ENCODE peak calls at places on chromosomes 3 and 15, in five cellular contexts. One of them, this sample, is unnamed.

GRCh38 chr3:39990532-39990931 is 181.1 kb downstream of the MYRIP start:
- DNase-seq in HCT116: peak; percentile 55
- DNase-seq in endothelial cell of umbilical vein: peak; percentile 70
- DNase-seq in DND-41: peak; percentile 26
- DNase-seq in hepatocyte: peak; percentile 58
- DNase-seq in this sample: peak; percentile 55

GRCh38 chr3:41682996-41683395 is 278.9 kb downstream of the ULK4 start:
- DNase-seq in endothelial cell of umbilical vein: no peak
- DNase-seq in HCT116: no peak
- DNase-seq in hepatocyte: no peak
- DNase-seq in DND-41: no peak
- DNase-seq in this sample: peak; percentile 72

GRCh38 chr15:94174399-94174802 is 57.0 kb upstream of the MCTP2 start:
- DNase-seq in DND-41: no peak
- DNase-seq in HCT116: no peak
- DNase-seq in endothelial cell of umbilical vein: no peak
- DNase-seq in hepatocyte: no peak
- DNase-seq in this sample: peak; percentile 93

GRCh38 chr15:84846269-84846668 is 29.1 kb downstream of the ALPK3 start:
- DNase-seq in HCT116: no peak
- DNase-seq in hepatocyte: no peak
- DNase-seq in endothelial cell of umbilical vein: no peak
- DNase-seq in DND-41: no peak
- DNase-seq in this sample: no peak

GRCh38 chr3:150216041-150216811 is 191.9 kb upstream of the TSC22D2 start:
- DNase-seq in HCT116: no peak
- DNase-seq in DND-41: no peak
- DNase-seq in hepatocyte: peak; percentile 35
- DNase-seq in endothelial cell of umbilical vein: peak; percentile 12
- DNase-seq in this sample: peak; percentile 56

GRCh38 chr3:67414740-67415139 is 239.7 kb downstream of the SUCLG2 start:
- DNase-seq in hepatocyte: no peak
- DNase-seq in HCT116: no peak
- DNase-seq in DND-41: no peak
- DNase-seq in endothelial cell of umbilical vein: no peak
- DNase-seq in this sample: no peak

GRCh38 chr15:52499506-52499905 is 29.2 kb downstream of the MYO5A start:
- DNase-seq in DND-41: no peak
- DNase-seq in hepatocyte: no peak
- DNase-seq in endothelial cell of umbilical vein: no peak
- DNase-seq in HCT116: no peak
- DNase-seq in this sample: no peak

GRCh38 chr15:28273468-28273867 is 48.5 kb downstream of the HERC2 start:
- DNase-seq in endothelial cell of umbilical vein: peak; percentile 38
- DNase-seq in hepatocyte: peak; percentile 9
- DNase-seq in HCT116: no peak
- DNase-seq in DND-41: no peak
- DNase-seq in this sample: no peak

GRCh38 chr15:64792282-64792681 is 16.9 kb upstream of the RBPMS2 start:
- DNase-seq in hepatocyte: no peak
- DNase-seq in HCT116: no peak
- DNase-seq in endothelial cell of umbilical vein: no peak
- DNase-seq in DND-41: no peak
- DNase-seq in this sample: no peak

GRCh38 chr15:101175396-101175795 is 76.5 kb downstream of the CHSY1 start:
- DNase-seq in HCT116: no peak
- DNase-seq in DND-41: no peak
- DNase-seq in hepatocyte: no peak
- DNase-seq in endothelial cell of umbilical vein: no peak
- DNase-seq in this sample: no peak

GRCh38 chr3:122984007-122984406 is 43.6 kb downstream of the SEMA5B start:
- DNase-seq in hepatocyte: no peak
- DNase-seq in HCT116: no peak
- DNase-seq in endothelial cell of umbilical vein: no peak
- DNase-seq in DND-41: no peak
- DNase-seq in this sample: no peak

GRCh38 chr3:171526869-171527268 is 66.7 kb upstream of the TNIK start:
- DNase-seq in endothelial cell of umbilical vein: no peak
- DNase-seq in hepatocyte: no peak
- DNase-seq in DND-41: no peak
- DNase-seq in HCT116: no peak
- DNase-seq in this sample: no peak

GRCh38 chr15:24917431-24917830 is 37.4 kb upstream of the SNRPN start:
- DNase-seq in endothelial cell of umbilical vein: no peak
- DNase-seq in hepatocyte: no peak
- DNase-seq in DND-41: no peak
- DNase-seq in HCT116: no peak
- DNase-seq in this sample: no peak

GRCh38 chr15:63165166-63165859 is 8.0 kb upstream of the RPS27L start:
- DNase-seq in endothelial cell of umbilical vein: no peak
- DNase-seq in HCT116: no peak
- DNase-seq in DND-41: no peak
- DNase-seq in hepatocyte: no peak
- DNase-seq in this sample: no peak

GRCh38 chr3:177358968-177359600 is 161.8 kb upstream of the TBL1XR1 start:
- DNase-seq in HCT116: peak; percentile 44
- DNase-seq in hepatocyte: peak; percentile 72
- DNase-seq in endothelial cell of umbilical vein: peak; percentile 55
- DNase-seq in DND-41: no peak
- DNase-seq in this sample: peak; percentile 29

GRCh38 chr3:113231827-113232253 is 20.5 kb downstream of the BOC start:
- DNase-seq in HCT116: peak; percentile 50
- DNase-seq in hepatocyte: peak; percentile 68
- DNase-seq in endothelial cell of umbilical vein: peak; percentile 24
- DNase-seq in DND-41: no peak
- DNase-seq in this sample: peak; percentile 89

GRCh38 chr3:154356009-154356408 is 31.7 kb upstream of the DHX36 start:
- DNase-seq in endothelial cell of umbilical vein: no peak
- DNase-seq in DND-41: no peak
- DNase-seq in hepatocyte: peak; percentile 41
- DNase-seq in HCT116: no peak
- DNase-seq in this sample: peak; percentile 26

GRCh38 chr15:31263751-31264533 is 62.7 kb upstream of the KLF13 start:
- DNase-seq in endothelial cell of umbilical vein: peak; percentile 10
- DNase-seq in DND-41: peak; percentile 87
- DNase-seq in HCT116: no peak
- DNase-seq in hepatocyte: no peak
- DNase-seq in this sample: peak; percentile 31

GRCh38 chr3:165518346-165518745 is 318.9 kb downstream of the BCHE start:
- DNase-seq in DND-41: no peak
- DNase-seq in endothelial cell of umbilical vein: no peak
- DNase-seq in hepatocyte: no peak
- DNase-seq in HCT116: no peak
- DNase-seq in this sample: peak; percentile 2

GRCh38 chr15:100775581-100776185 is 103.9 kb upstream of the ALDH1A3 start:
- DNase-seq in HCT116: no peak
- DNase-seq in DND-41: no peak
- DNase-seq in hepatocyte: no peak
- DNase-seq in endothelial cell of umbilical vein: no peak
- DNase-seq in this sample: no peak

GRCh38 chr3:53337167-53337940 is 10.0 kb downstream of the DCP1A start:
- DNase-seq in HCT116: no peak
- DNase-seq in endothelial cell of umbilical vein: no peak
- DNase-seq in DND-41: no peak
- DNase-seq in hepatocyte: no peak
- DNase-seq in this sample: peak; percentile 18

GRCh38 chr15:101359365-101359947 is 64.4 kb upstream of the SNRPA1 start:
- DNase-seq in endothelial cell of umbilical vein: no peak
- DNase-seq in hepatocyte: no peak
- DNase-seq in DND-41: no peak
- DNase-seq in HCT116: no peak
- DNase-seq in this sample: peak; percentile 89

GRCh38 chr3:168051579-168052183 is 44.0 kb downstream of the GOLIM4 start:
- DNase-seq in endothelial cell of umbilical vein: no peak
- DNase-seq in DND-41: no peak
- DNase-seq in hepatocyte: no peak
- DNase-seq in HCT116: no peak
- DNase-seq in this sample: no peak

GRCh38 chr3:130761730-130762311 is 15.2 kb upstream of the PIK3R4 start:
- DNase-seq in HCT116: no peak
- DNase-seq in hepatocyte: no peak
- DNase-seq in DND-41: no peak
- DNase-seq in endothelial cell of umbilical vein: no peak
- DNase-seq in this sample: peak; percentile 69

GRCh38 chr3:151871639-151872468 is 1.6 kb upstream of the SUCNR1 start:
- DNase-seq in DND-41: no peak
- DNase-seq in HCT116: no peak
- DNase-seq in hepatocyte: no peak
- DNase-seq in endothelial cell of umbilical vein: peak; percentile 66
- DNase-seq in this sample: no peak

GRCh38 chr3:107963581-107963980 is 127.2 kb downstream of the CD47 start:
- DNase-seq in endothelial cell of umbilical vein: no peak
- DNase-seq in hepatocyte: no peak
- DNase-seq in HCT116: no peak
- DNase-seq in DND-41: no peak
- DNase-seq in this sample: no peak

GRCh38 chr15:84598250-84598649 is 2.6 kb upstream of the ZSCAN2 start:
- DNase-seq in hepatocyte: no peak
- DNase-seq in HCT116: no peak
- DNase-seq in endothelial cell of umbilical vein: no peak
- DNase-seq in DND-41: peak; percentile 66
- DNase-seq in this sample: no peak

GRCh38 chr3:184776916-184777315 is 35.0 kb upstream of the VPS8 start:
- DNase-seq in DND-41: no peak
- DNase-seq in endothelial cell of umbilical vein: no peak
- DNase-seq in hepatocyte: no peak
- DNase-seq in HCT116: no peak
- DNase-seq in this sample: no peak

GRCh38 chr3:139935071-139935865 is at the start of gene CLSTN2:
- DNase-seq in DND-41: no peak
- DNase-seq in hepatocyte: peak; percentile 88
- DNase-seq in endothelial cell of umbilical vein: no peak
- DNase-seq in HCT116: no peak
- DNase-seq in this sample: peak; percentile 59

GRCh38 chr3:19232566-19232965 is 84.3 kb downstream of the KCNH8 start:
- DNase-seq in endothelial cell of umbilical vein: no peak
- DNase-seq in hepatocyte: no peak
- DNase-seq in HCT116: no peak
- DNase-seq in DND-41: no peak
- DNase-seq in this sample: peak; percentile 4

GRCh38 chr3:19226516-19226915 is 78.2 kb downstream of the KCNH8 start:
- DNase-seq in hepatocyte: no peak
- DNase-seq in endothelial cell of umbilical vein: no peak
- DNase-seq in HCT116: no peak
- DNase-seq in DND-41: no peak
- DNase-seq in this sample: no peak

GRCh38 chr3:19231792-19232461 is 83.6 kb downstream of the KCNH8 start:
- DNase-seq in endothelial cell of umbilical vein: no peak
- DNase-seq in HCT116: no peak
- DNase-seq in DND-41: no peak
- DNase-seq in hepatocyte: no peak
- DNase-seq in this sample: no peak

DNA sequence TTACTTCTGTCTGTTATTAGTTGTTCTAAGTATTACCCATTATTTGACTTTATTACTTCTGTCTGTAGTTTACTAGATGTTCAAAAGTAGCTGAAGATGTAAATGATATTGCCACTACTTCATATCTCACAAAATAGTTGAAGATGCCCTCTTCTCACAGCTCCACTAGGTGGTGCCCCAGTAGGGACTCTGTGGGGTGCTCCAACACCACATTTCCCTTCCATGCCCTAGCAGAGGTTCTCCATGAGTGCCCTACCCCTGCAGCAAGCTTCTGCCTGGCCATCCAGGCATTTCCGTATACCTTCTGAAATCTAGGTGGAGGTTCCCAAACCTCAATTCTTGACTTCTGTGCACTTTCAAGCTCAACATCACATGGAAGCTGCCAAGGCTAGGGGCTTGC is 80.8 kb downstream of the KCNH8 start:
- DNase-seq in DND-41: no peak
- DNase-seq in endothelial cell of umbilical vein: no peak
- DNase-seq in hepatocyte: no peak
- DNase-seq in HCT116: no peak
- DNase-seq in this sample: no peak
- TF ChIP-seq EZH2 in DND-41: no peak
- TF ChIP-seq EZH2 in endothelial cell of umbilical vein: no peak
- TF ChIP-seq EZH2 in hepatocyte: no peak
- TF ChIP-seq EZH2 in HCT116: no peak
- TF ChIP-seq EZH2 in this sample: no peak

DNA sequence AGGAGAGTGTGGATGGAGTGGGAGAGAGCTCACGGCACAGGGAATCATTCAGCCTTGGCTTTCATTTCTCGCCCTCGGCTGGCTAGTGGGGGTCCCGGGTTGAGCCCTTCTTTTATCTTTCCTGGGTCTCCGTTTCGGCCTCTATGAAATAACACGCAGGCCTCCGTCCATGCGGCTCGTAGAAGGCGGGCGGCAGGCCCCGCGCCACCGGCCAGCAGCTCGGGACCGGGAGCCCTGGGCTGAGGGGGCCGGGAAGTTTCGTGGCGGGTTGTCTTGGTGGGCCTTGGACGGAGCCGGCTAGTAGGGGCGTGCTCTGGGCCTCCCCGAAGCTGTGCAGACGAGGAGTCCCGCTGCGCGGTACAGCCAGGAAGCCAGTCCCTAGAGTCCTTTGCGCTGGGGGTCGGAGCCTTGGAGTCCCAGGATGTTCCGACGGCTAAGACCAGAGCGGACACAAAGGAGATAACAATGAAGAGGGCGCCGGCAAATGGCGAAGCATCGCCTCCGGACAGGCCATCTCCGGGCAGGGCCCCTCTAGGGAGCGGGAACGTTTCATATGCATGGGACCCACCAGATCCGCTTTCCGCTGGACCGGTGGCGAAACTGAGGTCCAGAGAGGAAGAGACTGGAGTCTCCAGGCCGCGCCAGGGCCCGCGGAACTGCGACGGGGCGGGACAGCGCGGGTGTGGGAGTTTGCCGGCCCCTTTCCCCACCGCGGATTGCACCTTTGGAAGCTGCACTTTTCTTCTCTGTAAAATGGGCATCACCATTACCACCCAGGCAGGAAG is 4.3 kb downstream of the RNU6-1 start:
- DNase-seq in HCT116: no peak
- DNase-seq in endothelial cell of umbilical vein: no peak
- DNase-seq in DND-41: no peak
- DNase-seq in hepatocyte: no peak
- DNase-seq in this sample: no peak
- TF ChIP-seq EZH2 in HCT116: no peak
- TF ChIP-seq EZH2 in endothelial cell of umbilical vein: peak; percentile 100
- TF ChIP-seq EZH2 in DND-41: no peak
- TF ChIP-seq EZH2 in hepatocyte: peak; percentile 98
- TF ChIP-seq EZH2 in this sample: peak; percentile 89

GRCh38 chr3:58585994-58586393 is 8.8 kb upstream of the FAM107A start:
- DNase-seq in hepatocyte: no peak
- DNase-seq in DND-41: no peak
- DNase-seq in HCT116: no peak
- DNase-seq in endothelial cell of umbilical vein: no peak
- DNase-seq in this sample: no peak
- TF ChIP-seq EZH2 in hepatocyte: no peak
- TF ChIP-seq EZH2 in DND-41: no peak
- TF ChIP-seq EZH2 in HCT116: no peak
- TF ChIP-seq EZH2 in endothelial cell of umbilical vein: peak; percentile 74
- TF ChIP-seq EZH2 in this sample: peak; percentile 50

DNA sequence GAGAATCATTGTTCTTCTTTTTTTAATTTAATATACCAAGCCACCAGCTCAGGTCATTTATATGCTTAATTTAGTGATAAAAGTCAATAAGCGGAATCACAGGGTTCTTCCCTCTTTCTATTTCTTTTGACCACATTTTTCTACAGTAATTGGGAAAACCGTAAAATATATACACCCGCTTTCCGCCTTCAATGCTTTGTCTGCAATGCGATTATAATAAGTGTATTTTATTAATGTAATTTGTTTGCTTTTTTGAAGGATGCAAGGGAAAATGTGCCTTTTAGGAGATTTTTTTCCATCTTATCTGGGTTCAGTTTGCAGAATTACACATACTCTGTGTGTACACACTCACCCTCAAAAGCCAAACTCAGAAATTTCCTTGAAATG is 8.1 kb downstream of the SOX14 start:
- DNase-seq in HCT116: no peak
- DNase-seq in endothelial cell of umbilical vein: no peak
- DNase-seq in hepatocyte: no peak
- DNase-seq in DND-41: no peak
- DNase-seq in this sample: no peak
- TF ChIP-seq EZH2 in HCT116: no peak
- TF ChIP-seq EZH2 in endothelial cell of umbilical vein: no peak
- TF ChIP-seq EZH2 in hepatocyte: no peak
- TF ChIP-seq EZH2 in DND-41: no peak
- TF ChIP-seq EZH2 in this sample: no peak